ENCODE peak calls at places on chromosome 7, in five cellular contexts. X is GM23338, P is mesothelial cell of epicardium, D is cardiac fibroblast, F is endothelial cell. Y is an unnamed sample.

GRCh38 chr7:116672596-116673503 is 854 bp downstream of the MET start:
- DNase-seq in P (no peak), F (no peak), D (no peak), X (peak), Y (no peak)

GRCh38 chr7:151110941-151111645 is 24.8 kb downstream of the AGAP3 start:
- DNase-seq in F (peak), X (peak), P (no peak), D (peak), Y (peak)

GRCh38 chr7:66859794-66860645 is 61.0 kb upstream of the TMEM248 start:
- DNase-seq in P (no peak), F (no peak), D (no peak), X (peak), Y (no peak)

GRCh38 chr7:51789494-51789893 is 472.9 kb upstream of the COBL start:
- DNase-seq in D (no peak), X (peak), F (no peak), P (no peak), Y (no peak)

GRCh38 chr7:83415840-83416239 is 233.1 kb downstream of the SEMA3E start:
- DNase-seq in F (no peak), X (peak), D (no peak), P (no peak), Y (no peak)

GRCh38 chr7:121797283-121798037 is 75.5 kb upstream of the PTPRZ1 start:
- DNase-seq in X (peak), F (no peak), D (no peak), P (no peak), Y (no peak)

GRCh38 chr7:84291756-84292155 is 97.2 kb upstream of the SEMA3A start:
- DNase-seq in X (no peak), P (no peak), D (no peak), F (no peak), Y (no peak)

GRCh38 chr7:138369797-138370196 is 90.3 kb upstream of the TRIM24 start:
- DNase-seq in D (no peak), X (no peak), F (no peak), P (no peak), Y (no peak)

GRCh38 chr7:93150200-93150835 is 2.1 kb upstream of the SAMD9L start:
- DNase-seq in P (no peak), X (no peak), F (no peak), D (no peak), Y (no peak)

GRCh38 chr7:94683066-94683465 is 27.1 kb upstream of the SGCE start:
- DNase-seq in F (no peak), X (no peak), D (no peak), P (no peak), Y (no peak)

GRCh38 chr7:142384508-142384922 is 126.7 kb upstream of the PRSS58 start:
- DNase-seq in D (peak), P (no peak), F (no peak), X (no peak), Y (no peak)

GRCh38 chr7:42702647-42703046 is 209.2 kb downstream of the C7orf25 start:
- DNase-seq in F (no peak), D (no peak), X (peak), P (no peak), Y (no peak)

GRCh38 chr7:142323706-142324105 is 65.8 kb upstream of the PRSS58 start:
- DNase-seq in D (no peak), X (peak), F (peak), P (no peak), Y (no peak)

GRCh38 chr7:157550300-157551275 is 213.8 kb downstream of the DNAJB6 start:
- DNase-seq in D (no peak), X (no peak), F (no peak), P (no peak), Y (no peak)

GRCh38 chr7:105849122-105849855 is 27.1 kb downstream of the ATXN7L1 start:
- DNase-seq in P (no peak), X (peak), F (no peak), D (no peak), Y (no peak)

GRCh38 chr7:131076711-131077170 is 250.9 kb upstream of the MKLN1 start:
- DNase-seq in F (no peak), P (no peak), X (no peak), D (peak), Y (no peak)

GRCh38 chr7:131075406-131075805 is 252.3 kb upstream of the MKLN1 start:
- DNase-seq in D (no peak), P (no peak), X (no peak), F (no peak), Y (no peak)

GRCh38 chr7:131077735-131078134 is 249.9 kb upstream of the MKLN1 start:
- DNase-seq in D (no peak), X (no peak), F (no peak), P (no peak), Y (no peak)

GRCh38 chr7:131074585-131074984 is 253.1 kb upstream of the MKLN1 start:
- DNase-seq in X (no peak), F (no peak), D (no peak), P (no peak), Y (no peak)

GRCh38 chr7:131076032-131076431 is 251.6 kb upstream of the MKLN1 start:
- DNase-seq in D (peak), X (no peak), F (no peak), P (no peak), Y (no peak)
- TF ChIP-seq CTCF in D (no peak), X (no peak), F (no peak), P (no peak), Y (no peak)

DNA sequence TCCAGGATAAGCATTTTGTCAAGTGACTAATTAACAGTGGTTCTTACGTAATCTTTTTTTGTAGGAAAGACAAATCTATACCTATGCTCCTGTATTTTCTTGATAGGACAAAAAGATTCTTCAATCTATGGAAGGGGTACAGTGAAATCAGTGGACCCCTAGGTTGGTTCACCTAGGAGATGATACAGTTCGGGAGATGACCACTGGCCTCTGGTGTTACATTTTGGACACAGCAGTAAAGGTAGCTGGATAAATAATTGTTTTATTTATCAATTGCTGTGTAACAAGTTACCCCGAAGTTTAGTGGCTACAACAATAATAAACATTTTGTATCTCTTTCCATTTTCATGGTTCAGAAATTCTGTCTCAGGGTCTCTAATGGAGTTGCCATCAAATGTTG is 288.2 kb upstream of the MAGI2 start:
- DNase-seq in X (peak), F (peak), D (peak), P (no peak), Y (no peak)
- TF ChIP-seq CTCF in X (peak), F (peak), D (peak), P (no peak), Y (no peak)

GRCh38 chr7:102288285-102288930 is 1.7 kb downstream of the SH2B2 start:
- DNase-seq in X (no peak), P (peak), D (no peak), F (no peak), Y (no peak)
- TF ChIP-seq CTCF in X (peak), P (no peak), D (peak), F (no peak), Y (no peak)

GRCh38 chr7:29879609-29880008 is 73.3 kb downstream of the WIPF3 start:
- DNase-seq in F (no peak), X (no peak), P (no peak), D (peak), Y (peak)

GRCh38 chr7:29875741-29876140 is 69.4 kb downstream of the WIPF3 start:
- DNase-seq in X (no peak), D (no peak), P (no peak), F (no peak), Y (no peak)

GRCh38 chr7:29881724-29882123 is 75.4 kb downstream of the WIPF3 start:
- DNase-seq in X (peak), D (no peak), P (no peak), F (peak), Y (no peak)

GRCh38 chr7:29877196-29877595 is 70.9 kb downstream of the WIPF3 start:
- DNase-seq in P (no peak), D (peak), X (no peak), F (no peak), Y (no peak)

GRCh38 chr7:29878081-29878688 is 71.9 kb downstream of the WIPF3 start:
- DNase-seq in F (no peak), X (peak), P (no peak), D (peak), Y (no peak)
- TF ChIP-seq CTCF in F (peak), X (peak), P (peak), D (peak), Y (peak)

GRCh38 chr7:69710773-69711445 is 112.6 kb downstream of the AUTS2 start:
- DNase-seq in D (no peak), X (peak), F (no peak), P (no peak), Y (no peak)
- TF ChIP-seq CTCF in D (no peak), X (peak), F (no peak), P (no peak), Y (no peak)

DNA sequence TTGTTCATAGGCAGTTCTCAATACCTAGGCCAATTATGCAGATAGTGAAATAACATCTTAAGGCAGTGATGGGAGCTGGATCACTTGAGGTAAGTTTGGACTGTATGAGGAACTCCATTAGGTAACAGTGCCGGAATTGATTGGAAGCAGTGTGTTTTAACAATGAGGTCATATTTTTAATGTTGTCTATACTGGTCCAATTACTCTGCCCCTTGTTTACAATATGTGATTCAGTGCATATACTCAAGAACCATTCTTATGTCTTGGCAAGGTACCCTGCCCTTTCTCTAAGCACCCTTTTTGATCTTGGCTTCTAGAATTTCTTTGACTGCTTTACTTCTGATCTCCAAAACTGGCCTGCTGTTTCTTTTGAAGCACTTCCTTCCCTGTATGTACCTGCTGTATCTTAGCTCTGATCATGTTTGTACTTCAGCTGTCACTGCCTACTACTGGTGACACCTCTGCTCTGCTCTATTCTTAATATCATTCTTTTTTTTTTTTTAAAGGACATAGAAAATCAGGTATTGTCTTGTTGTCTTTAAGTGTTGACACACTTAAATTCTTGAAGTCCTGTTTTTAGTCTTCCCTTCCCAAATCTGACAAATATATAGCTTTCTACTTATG is 46.2 kb upstream of the RPA3 start:
- DNase-seq in F (no peak), P (no peak), D (no peak), X (no peak), Y (no peak)
- TF ChIP-seq CTCF in F (no peak), P (no peak), D (no peak), X (peak), Y (no peak)

DNA sequence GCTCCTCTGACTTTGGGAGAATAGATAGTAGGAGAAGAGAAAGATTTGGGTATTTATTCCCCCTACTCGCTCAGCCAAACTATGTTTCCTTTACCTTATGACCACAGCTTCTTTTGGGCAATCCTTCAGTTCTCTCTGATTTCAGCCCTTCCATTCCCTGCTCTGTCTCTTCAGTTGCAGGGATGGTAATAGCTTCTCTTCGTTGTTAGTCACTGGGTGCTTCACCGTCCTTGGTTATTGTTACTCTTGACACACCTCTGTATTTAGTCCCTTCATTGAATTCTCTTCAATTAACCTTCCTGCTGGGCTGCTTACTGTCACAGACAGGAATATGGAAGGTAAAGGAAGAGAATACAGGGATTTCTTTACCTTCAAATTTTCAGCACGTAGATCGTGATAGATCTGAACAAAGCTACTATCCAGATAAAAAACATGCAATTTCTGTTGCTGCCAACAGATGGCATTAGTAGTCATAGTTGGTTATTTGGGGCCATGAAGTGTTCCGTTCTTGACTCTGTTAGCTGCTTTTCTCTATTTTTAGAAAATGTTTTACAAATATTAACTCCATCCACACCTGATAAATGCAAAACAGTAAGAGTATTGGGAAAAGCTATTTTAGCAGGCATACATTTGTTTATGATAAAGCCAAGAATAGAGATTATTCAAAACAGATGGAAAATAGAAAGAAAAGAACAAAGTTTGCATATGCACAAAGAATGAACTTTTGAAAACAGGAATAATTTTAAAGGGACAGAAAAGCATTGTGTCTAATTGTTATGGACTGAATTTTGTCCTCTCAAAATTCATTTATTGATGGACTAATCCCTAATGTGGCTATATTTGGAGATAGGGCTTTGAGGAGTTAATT is 14.0 kb upstream of the PTTG1IP2 start:
- DNase-seq in X (peak), P (no peak), D (peak), F (no peak), Y (no peak)
- TF ChIP-seq CTCF in X (peak), P (peak), D (peak), F (peak), Y (peak)

Y was measured in right atrium auricular region.